ENCODE peak calls at places on chromosomes 6 and 20, in eight cellular contexts. One of them, this sample, is unnamed.

GRCh38 chr20:37323985-37324384 is 22.0 kb upstream of the SRC start:
- DNase-seq in kidney epithelial cell: no peak
- DNase-seq in mammary epithelial cell: peak
- DNase-seq in CD8-positive, alpha-beta T cell: no peak
- DNase-seq in foreskin fibroblast: peak
- DNase-seq in immature natural killer cell: no peak
- DNase-seq in hepatocyte: no peak
- DNase-seq in T-helper 1 cell: no peak
- DNase-seq in this sample: no peak

GRCh38 chr20:62276448-62276847 is 26.3 kb upstream of the ADRM1 start:
- DNase-seq in kidney epithelial cell: no peak
- DNase-seq in mammary epithelial cell: no peak
- DNase-seq in CD8-positive, alpha-beta T cell: no peak
- DNase-seq in foreskin fibroblast: no peak
- DNase-seq in immature natural killer cell: no peak
- DNase-seq in hepatocyte: no peak
- DNase-seq in T-helper 1 cell: no peak
- DNase-seq in this sample: no peak

GRCh38 chr6:30041221-30041620 is 19.8 kb upstream of the POLR1H start:
- DNase-seq in kidney epithelial cell: no peak
- DNase-seq in mammary epithelial cell: no peak
- DNase-seq in CD8-positive, alpha-beta T cell: no peak
- DNase-seq in foreskin fibroblast: no peak
- DNase-seq in immature natural killer cell: no peak
- DNase-seq in hepatocyte: no peak
- DNase-seq in T-helper 1 cell: no peak
- DNase-seq in this sample: no peak

GRCh38 chr20:32028647-32029372 is 18.6 kb downstream of the CCM2L start:
- DNase-seq in kidney epithelial cell: no peak
- DNase-seq in mammary epithelial cell: no peak
- DNase-seq in CD8-positive, alpha-beta T cell: no peak
- DNase-seq in foreskin fibroblast: no peak
- DNase-seq in immature natural killer cell: no peak
- DNase-seq in hepatocyte: peak
- DNase-seq in T-helper 1 cell: no peak
- DNase-seq in this sample: no peak

GRCh38 chr6:75483136-75483952 is 10.3 kb downstream of the FILIP1 start:
- DNase-seq in kidney epithelial cell: no peak
- DNase-seq in mammary epithelial cell: no peak
- DNase-seq in CD8-positive, alpha-beta T cell: no peak
- DNase-seq in foreskin fibroblast: no peak
- DNase-seq in immature natural killer cell: no peak
- DNase-seq in hepatocyte: no peak
- DNase-seq in T-helper 1 cell: no peak
- DNase-seq in this sample: no peak

GRCh38 chr6:155327326-155328073 is 13.2 kb upstream of the TFB1M start:
- DNase-seq in kidney epithelial cell: no peak
- DNase-seq in mammary epithelial cell: peak
- DNase-seq in CD8-positive, alpha-beta T cell: peak
- DNase-seq in foreskin fibroblast: peak
- DNase-seq in immature natural killer cell: peak
- DNase-seq in hepatocyte: peak
- DNase-seq in T-helper 1 cell: peak
- DNase-seq in this sample: no peak

GRCh38 chr6:42403415-42403814 is 48.3 kb downstream of the TRERF1 start:
- DNase-seq in kidney epithelial cell: no peak
- DNase-seq in mammary epithelial cell: peak
- DNase-seq in CD8-positive, alpha-beta T cell: no peak
- DNase-seq in foreskin fibroblast: peak
- DNase-seq in immature natural killer cell: no peak
- DNase-seq in hepatocyte: peak
- DNase-seq in T-helper 1 cell: no peak
- DNase-seq in this sample: no peak

GRCh38 chr20:63754008-63754407 is 14.4 kb downstream of the SLC2A4RG start:
- DNase-seq in kidney epithelial cell: no peak
- DNase-seq in mammary epithelial cell: no peak
- DNase-seq in CD8-positive, alpha-beta T cell: no peak
- DNase-seq in foreskin fibroblast: no peak
- DNase-seq in immature natural killer cell: no peak
- DNase-seq in hepatocyte: peak
- DNase-seq in T-helper 1 cell: no peak
- DNase-seq in this sample: no peak

GRCh38 chr20:3925899-3926638 is 36.9 kb downstream of the PANK2 start:
- DNase-seq in kidney epithelial cell: no peak
- DNase-seq in mammary epithelial cell: no peak
- DNase-seq in CD8-positive, alpha-beta T cell: no peak
- DNase-seq in foreskin fibroblast: peak
- DNase-seq in immature natural killer cell: no peak
- DNase-seq in hepatocyte: no peak
- DNase-seq in T-helper 1 cell: no peak
- DNase-seq in this sample: no peak

GRCh38 chr20:2299301-2299700 is 3.5 kb downstream of the TGM3 start:
- DNase-seq in kidney epithelial cell: no peak
- DNase-seq in mammary epithelial cell: no peak
- DNase-seq in CD8-positive, alpha-beta T cell: no peak
- DNase-seq in foreskin fibroblast: no peak
- DNase-seq in immature natural killer cell: no peak
- DNase-seq in hepatocyte: peak
- DNase-seq in T-helper 1 cell: no peak
- DNase-seq in this sample: no peak

This sample was measured in retinal pigment epithelial cell.